ENCODE peak calls at places on chromosomes 16 and 17, in five cellular contexts. One of them, this sample, is unnamed.

GRCh38 chr16:84084570-84085270 is 32.0 kb downstream of the MBTPS1 start:
- DNase-seq in A549: peak; percentile 79
- DNase-seq in HepG2: peak; percentile 78
- DNase-seq in IMR-90: peak; percentile 65
- DNase-seq in K562: peak; percentile 79
- DNase-seq in this sample: peak; percentile 84

GRCh38 chr16:23504453-23505179 is 5.7 kb downstream of the GGA2 start:
- DNase-seq in IMR-90: peak; percentile 94
- DNase-seq in HepG2: peak; percentile 58
- DNase-seq in K562: peak; percentile 40
- DNase-seq in A549: peak; percentile 71
- DNase-seq in this sample: peak; percentile 27

GRCh38 chr17:68600123-68600880 is 865 bp downstream of the FAM20A start:
- DNase-seq in A549: peak; percentile 28
- DNase-seq in K562: no peak
- DNase-seq in HepG2: peak; percentile 59
- DNase-seq in IMR-90: no peak
- DNase-seq in this sample: peak; percentile 78

GRCh38 chr16:27253526-27253930 is 15.0 kb downstream of the NSMCE1 start:
- DNase-seq in IMR-90: peak; percentile 92
- DNase-seq in HepG2: no peak
- DNase-seq in A549: peak; percentile 39
- DNase-seq in K562: peak; percentile 24
- DNase-seq in this sample: no peak

GRCh38 chr16:28298511-28298878 is 6.2 kb downstream of the SBK1 start:
- DNase-seq in K562: no peak
- DNase-seq in A549: no peak
- DNase-seq in IMR-90: no peak
- DNase-seq in HepG2: no peak
- DNase-seq in this sample: no peak

GRCh38 chr17:81427446-81428120 is 32.3 kb downstream of the BAHCC1 start:
- DNase-seq in IMR-90: no peak
- DNase-seq in K562: no peak
- DNase-seq in A549: no peak
- DNase-seq in HepG2: no peak
- DNase-seq in this sample: peak; percentile 73

GRCh38 chr17:82216301-82217119 is 3.9 kb upstream of the CCDC57 start:
- DNase-seq in K562: no peak
- DNase-seq in IMR-90: peak; percentile 81
- DNase-seq in A549: peak; percentile 78
- DNase-seq in HepG2: peak; percentile 75
- DNase-seq in this sample: peak; percentile 54

GRCh38 chr17:60630352-60630751 is 30.4 kb downstream of the PPM1D start:
- DNase-seq in HepG2: no peak
- DNase-seq in K562: no peak
- DNase-seq in IMR-90: no peak
- DNase-seq in A549: no peak
- DNase-seq in this sample: no peak

GRCh38 chr17:75144816-75145511 is 9.3 kb downstream of the JPT1 start:
- DNase-seq in HepG2: no peak
- DNase-seq in A549: no peak
- DNase-seq in K562: no peak
- DNase-seq in IMR-90: no peak
- DNase-seq in this sample: no peak

GRCh38 chr17:73938706-73939105 is 264.8 kb upstream of the RPL38 start:
- DNase-seq in A549: no peak
- DNase-seq in K562: no peak
- DNase-seq in HepG2: no peak
- DNase-seq in IMR-90: no peak
- DNase-seq in this sample: no peak

DNA sequence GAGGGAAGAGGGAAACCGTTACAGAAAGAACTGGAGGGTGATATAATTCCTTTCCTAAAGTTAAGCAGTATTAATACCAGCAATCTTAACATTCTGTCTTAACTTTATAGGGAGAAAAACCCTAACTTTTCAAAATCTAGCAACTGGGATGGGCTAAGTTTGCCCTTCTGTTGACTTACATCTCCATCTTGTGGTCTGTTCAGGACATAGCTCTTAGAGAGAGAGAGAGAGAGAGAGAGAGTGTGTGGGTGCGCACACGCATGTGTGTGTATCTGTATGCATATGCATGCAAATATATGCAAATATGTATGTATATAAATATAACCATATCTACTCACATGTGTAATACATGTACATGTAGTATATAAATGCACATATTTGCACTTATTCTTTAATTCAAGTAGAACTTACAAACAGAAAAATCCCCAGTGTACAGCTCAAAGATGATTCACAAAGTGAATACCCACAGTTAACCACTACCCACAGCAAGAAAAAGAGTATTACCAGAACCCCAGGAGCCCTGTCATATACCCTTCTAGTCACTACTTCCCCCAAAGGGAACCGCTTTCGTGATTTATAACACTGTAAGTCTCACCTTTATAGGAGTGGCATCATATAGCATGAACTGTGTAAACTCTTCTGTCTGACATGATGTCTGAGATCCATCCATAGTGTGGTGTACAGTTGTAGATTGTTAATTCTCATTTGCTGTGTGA is 46.4 kb downstream of the STX8 start:
- DNase-seq in A549: peak; percentile 55
- DNase-seq in K562: peak; percentile 16
- DNase-seq in IMR-90: peak; percentile 56
- DNase-seq in HepG2: peak; percentile 7
- DNase-seq in this sample: peak; percentile 41
- TF ChIP-seq SMC3 in A549: peak; percentile 52
- TF ChIP-seq SMC3 in K562: peak; percentile 16
- TF ChIP-seq SMC3 in IMR-90: peak; percentile 63
- TF ChIP-seq SMC3 in HepG2: peak; percentile 32
- TF ChIP-seq SMC3 in this sample: peak; percentile 44

GRCh38 chr17:27539794-27540193 is 83.5 kb downstream of the KSR1 start:
- DNase-seq in IMR-90: no peak
- DNase-seq in A549: no peak
- DNase-seq in HepG2: no peak
- DNase-seq in K562: no peak
- DNase-seq in this sample: no peak

GRCh38 chr17:27539152-27539551 is 82.9 kb downstream of the KSR1 start:
- DNase-seq in HepG2: no peak
- DNase-seq in K562: no peak
- DNase-seq in A549: no peak
- DNase-seq in IMR-90: no peak
- DNase-seq in this sample: no peak

GRCh38 chr17:27538156-27538955 is 82.1 kb downstream of the KSR1 start:
- DNase-seq in HepG2: no peak
- DNase-seq in A549: no peak
- DNase-seq in IMR-90: peak; percentile 72
- DNase-seq in K562: no peak
- DNase-seq in this sample: no peak

GRCh38 chr17:27541326-27542023 is 85.2 kb downstream of the KSR1 start:
- DNase-seq in A549: no peak
- DNase-seq in HepG2: no peak
- DNase-seq in IMR-90: no peak
- DNase-seq in K562: no peak
- DNase-seq in this sample: no peak

DNA sequence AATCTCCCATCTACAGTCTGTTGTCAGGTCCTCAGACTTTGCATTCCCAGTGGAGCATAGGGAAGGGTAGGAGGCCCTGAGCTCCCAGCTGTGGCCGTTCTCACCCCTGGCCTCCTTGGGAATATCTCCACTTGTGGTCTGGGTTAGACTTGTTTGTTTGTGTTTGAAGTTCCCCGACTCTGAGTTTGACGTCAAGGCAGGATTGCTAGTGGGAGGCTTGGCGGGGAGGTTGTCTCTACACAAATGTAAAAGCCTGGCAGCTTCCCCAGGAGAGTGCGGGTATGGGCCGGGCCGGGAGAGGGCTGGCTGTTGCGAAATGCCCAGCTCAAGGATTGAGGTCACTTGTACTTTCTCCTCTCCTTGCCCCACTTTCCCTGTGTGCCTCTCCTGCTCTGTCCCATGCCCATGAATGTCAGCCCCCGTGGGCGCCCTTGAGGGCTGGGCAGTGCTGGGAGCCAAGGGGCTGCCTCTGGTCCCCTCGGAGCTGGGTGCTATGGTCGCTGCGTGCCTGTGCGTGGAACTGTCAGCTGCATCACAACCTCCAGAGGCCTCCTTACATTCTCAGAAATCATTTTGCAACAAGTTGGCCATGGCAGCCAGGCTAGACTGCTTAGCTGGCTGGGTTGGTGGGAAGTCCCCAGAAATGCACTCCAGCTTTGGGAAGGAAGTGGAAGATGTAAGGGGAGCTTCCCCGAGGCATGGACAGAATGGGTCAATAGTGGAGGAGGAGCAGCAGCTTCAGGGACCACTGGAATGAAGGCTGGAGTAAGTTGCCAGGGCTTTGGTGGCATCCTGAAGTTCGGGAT is 84.3 kb downstream of the KSR1 start:
- DNase-seq in IMR-90: peak; percentile 100
- DNase-seq in K562: no peak
- DNase-seq in A549: peak; percentile 97
- DNase-seq in HepG2: peak; percentile 66
- DNase-seq in this sample: no peak
- TF ChIP-seq SMC3 in IMR-90: no peak
- TF ChIP-seq SMC3 in K562: no peak
- TF ChIP-seq SMC3 in A549: peak; percentile 68
- TF ChIP-seq SMC3 in HepG2: no peak
- TF ChIP-seq SMC3 in this sample: no peak

GRCh38 chr17:14209215-14209614 is 27.4 kb downstream of the CDRT15 start:
- DNase-seq in HepG2: peak; percentile 93
- DNase-seq in K562: no peak
- DNase-seq in A549: no peak
- DNase-seq in IMR-90: peak; percentile 17
- DNase-seq in this sample: no peak

GRCh38 chr17:14214271-14214670 is 22.4 kb downstream of the CDRT15 start:
- DNase-seq in IMR-90: peak; percentile 24
- DNase-seq in HepG2: no peak
- DNase-seq in A549: no peak
- DNase-seq in K562: no peak
- DNase-seq in this sample: no peak

GRCh38 chr17:14212401-14212800 is 24.3 kb downstream of the CDRT15 start:
- DNase-seq in K562: no peak
- DNase-seq in IMR-90: no peak
- DNase-seq in A549: no peak
- DNase-seq in HepG2: no peak
- DNase-seq in this sample: no peak

GRCh38 chr17:14211778-14212177 is 24.9 kb downstream of the CDRT15 start:
- DNase-seq in IMR-90: no peak
- DNase-seq in HepG2: no peak
- DNase-seq in K562: peak; percentile 22
- DNase-seq in A549: no peak
- DNase-seq in this sample: no peak

GRCh38 chr17:14211246-14211645 is 25.4 kb downstream of the CDRT15 start:
- DNase-seq in IMR-90: no peak
- DNase-seq in HepG2: no peak
- DNase-seq in A549: no peak
- DNase-seq in K562: no peak
- DNase-seq in this sample: no peak
- TF ChIP-seq SMC3 in IMR-90: no peak
- TF ChIP-seq SMC3 in HepG2: no peak
- TF ChIP-seq SMC3 in A549: no peak
- TF ChIP-seq SMC3 in K562: no peak
- TF ChIP-seq SMC3 in this sample: no peak

GRCh38 chr16:51121009-51121347 is 30.1 kb downstream of the SALL1 start:
- DNase-seq in K562: no peak
- DNase-seq in A549: no peak
- DNase-seq in IMR-90: no peak
- DNase-seq in HepG2: no peak
- DNase-seq in this sample: no peak

GRCh38 chr16:51124896-51125295 is 26.2 kb downstream of the SALL1 start:
- DNase-seq in K562: no peak
- DNase-seq in IMR-90: no peak
- DNase-seq in A549: no peak
- DNase-seq in HepG2: no peak
- DNase-seq in this sample: no peak

GRCh38 chr16:51129105-51129504 is 22.0 kb downstream of the SALL1 start:
- DNase-seq in HepG2: no peak
- DNase-seq in A549: no peak
- DNase-seq in IMR-90: peak; percentile 2
- DNase-seq in K562: no peak
- DNase-seq in this sample: no peak

GRCh38 chr16:51121850-51122249 is 29.2 kb downstream of the SALL1 start:
- DNase-seq in K562: no peak
- DNase-seq in IMR-90: no peak
- DNase-seq in HepG2: no peak
- DNase-seq in A549: no peak
- DNase-seq in this sample: no peak

GRCh38 chr16:51125992-51126391 is 25.1 kb downstream of the SALL1 start:
- DNase-seq in HepG2: no peak
- DNase-seq in A549: no peak
- DNase-seq in IMR-90: no peak
- DNase-seq in K562: no peak
- DNase-seq in this sample: no peak
- TF ChIP-seq SMC3 in HepG2: peak; percentile 30
- TF ChIP-seq SMC3 in A549: no peak
- TF ChIP-seq SMC3 in IMR-90: no peak
- TF ChIP-seq SMC3 in K562: no peak
- TF ChIP-seq SMC3 in this sample: no peak